ENCODE peak calls at places on chromosomes 16 and 17, in six cellular contexts. T is mammary epithelial cell, R is adrenal gland, S is bronchial epithelial cell, B is GM23338, I is AG04450. V is an unnamed sample.

GRCh38 chr17:38877130-38877851 is 7.4 kb downstream of the LASP1 start:
- DNase-seq in T (no peak), B (peak; percentile 59), R (no peak), S (no peak), I (no peak), V (no peak)

GRCh38 chr17:59534583-59534982 is 30.8 kb upstream of the DHX40 start:
- DNase-seq in B (peak; percentile 31), R (no peak), S (no peak), I (no peak), T (peak; percentile 3), V (no peak)

GRCh38 chr16:56389554-56389953 is 35.8 kb downstream of the AMFR start:
- DNase-seq in I (peak; percentile 83), S (peak; percentile 83), T (peak; percentile 75), B (no peak), R (peak; percentile 69), V (no peak)

GRCh38 chr16:88437367-88437964 is 15.6 kb upstream of the ZFPM1 start:
- DNase-seq in B (peak; percentile 92), I (no peak), R (peak; percentile 54), T (peak; percentile 36), S (peak; percentile 8), V (peak; percentile 72)

GRCh38 chr17:3669548-3669947 is 936 bp downstream of the EMC6 start:
- DNase-seq in R (no peak), S (no peak), T (no peak), I (no peak), B (no peak), V (no peak)

GRCh38 chr17:68709995-68710780 is 109.0 kb upstream of the FAM20A start:
- DNase-seq in I (no peak), S (no peak), T (no peak), R (no peak), B (no peak), V (no peak)

GRCh38 chr16:2529961-2530628 is 1.1 kb downstream of the CEMP1 start:
- DNase-seq in I (no peak), T (no peak), B (no peak), R (no peak), S (no peak), V (no peak)

GRCh38 chr17:21303441-21304065 is 19.0 kb downstream of the MAP2K3 start:
- DNase-seq in T (no peak), S (no peak), R (no peak), B (no peak), I (no peak), V (no peak)

GRCh38 chr17:80718428-80718827 is 173.8 kb downstream of the RPTOR start:
- DNase-seq in R (no peak), B (no peak), I (no peak), T (no peak), S (no peak), V (no peak)

GRCh38 chr17:37358830-37359681 is 16.7 kb upstream of the C17orf78 start:
- DNase-seq in R (peak; percentile 98), I (peak; percentile 64), S (peak; percentile 77), B (peak; percentile 98), T (peak; percentile 90), V (peak; percentile 80)
- TF ChIP-seq CTCF in R (peak; percentile 47), I (peak; percentile 22), S (no peak), B (no peak), T (no peak), V (no peak)

GRCh38 chr17:79395545-79395944 is 215.3 kb downstream of the RBFOX3 start:
- DNase-seq in T (no peak), I (no peak), B (no peak), S (no peak), R (no peak), V (no peak)
- H3K27me3 ChIP-seq in T (peaks cover 8% of the 10 kb centered on the region), I (peaks cover 27% of the 10 kb centered on the region), B (peaks cover 19% of the 10 kb centered on the region), S (peaks cover 13% of the 10 kb centered on the region), R (peaks cover 61% of the 10 kb centered on the region), V (peaks cover 35% of the 10 kb centered on the region)

DNA sequence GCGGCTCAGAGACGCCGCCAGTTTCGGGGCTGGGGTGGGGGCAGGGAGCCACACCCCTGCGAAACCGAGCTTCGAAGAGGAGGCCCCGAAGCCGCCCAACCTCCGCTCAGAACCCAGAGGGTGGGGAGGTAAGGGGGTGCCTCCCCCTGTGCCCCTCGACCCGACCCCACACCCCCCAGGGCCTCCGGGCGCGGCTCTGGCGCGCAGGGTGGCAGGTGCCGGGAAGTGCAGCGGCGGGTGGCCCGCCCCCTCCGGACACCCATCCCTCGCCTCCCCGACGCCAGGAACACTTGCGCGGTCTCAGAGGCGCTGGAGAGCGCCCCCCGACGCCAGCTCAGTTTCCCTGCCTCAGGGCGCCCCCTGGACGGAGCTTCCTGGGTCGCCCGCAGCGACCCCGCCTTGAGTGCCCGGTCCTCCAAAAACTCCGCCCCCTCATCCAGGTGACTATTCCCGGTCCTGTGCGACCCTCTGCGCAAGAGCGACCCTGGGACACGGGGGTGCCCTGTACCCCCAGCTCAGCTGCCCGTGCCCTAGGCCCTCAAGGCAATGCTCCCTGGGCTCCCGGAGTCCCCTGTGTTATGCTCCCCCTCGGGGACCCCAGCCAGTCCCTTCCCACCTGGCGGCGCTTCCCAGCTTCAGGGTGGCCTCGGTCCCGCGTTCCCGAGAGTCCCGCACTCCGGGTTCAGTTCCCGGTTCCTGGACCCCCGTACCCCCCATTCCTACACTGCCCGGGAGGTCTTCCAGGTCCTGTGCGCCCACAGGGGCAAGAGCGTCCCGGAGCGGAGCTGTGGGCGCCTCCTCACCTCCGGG is 562 bp downstream of the PPL start:
- DNase-seq in S (no peak), B (peak; percentile 82), R (no peak), T (peak; percentile 40), I (no peak), V (no peak)
- TF ChIP-seq CTCF in S (peak; percentile 50), B (peak; percentile 44), R (peak; percentile 15), T (peak; percentile 47), I (no peak), V (no peak)

GRCh38 chr16:51154271-51155171 is 3.5 kb upstream of the SALL1 start:
- DNase-seq in I (no peak), B (peak; percentile 81), R (no peak), S (no peak), T (no peak), V (no peak)
- H3K27me3 ChIP-seq in I (peaks cover 17% of the 10 kb centered on the region), B (peaks cover 75% of the 10 kb centered on the region), R (peaks cover 71% of the 10 kb centered on the region), S (peaks cover 49% of the 10 kb centered on the region), T (peaks cover 51% of the 10 kb centered on the region), V (peaks cover 78% of the 10 kb centered on the region)

GRCh38 chr17:61510237-61510636 is 58.0 kb downstream of the TBX4 start:
- DNase-seq in T (no peak), S (no peak), B (no peak), R (no peak), I (no peak), V (no peak)

GRCh38 chr17:61510991-61511390 is 58.8 kb downstream of the TBX4 start:
- DNase-seq in B (no peak), S (no peak), T (no peak), I (no peak), R (no peak), V (no peak)

GRCh38 chr17:61514491-61514890 is 62.3 kb downstream of the TBX4 start:
- DNase-seq in I (no peak), B (no peak), T (no peak), S (no peak), R (no peak), V (no peak)

GRCh38 chr17:61508912-61509311 is 56.7 kb downstream of the TBX4 start:
- DNase-seq in R (no peak), T (peak; percentile 16), I (no peak), S (peak; percentile 18), B (no peak), V (no peak)

DNA sequence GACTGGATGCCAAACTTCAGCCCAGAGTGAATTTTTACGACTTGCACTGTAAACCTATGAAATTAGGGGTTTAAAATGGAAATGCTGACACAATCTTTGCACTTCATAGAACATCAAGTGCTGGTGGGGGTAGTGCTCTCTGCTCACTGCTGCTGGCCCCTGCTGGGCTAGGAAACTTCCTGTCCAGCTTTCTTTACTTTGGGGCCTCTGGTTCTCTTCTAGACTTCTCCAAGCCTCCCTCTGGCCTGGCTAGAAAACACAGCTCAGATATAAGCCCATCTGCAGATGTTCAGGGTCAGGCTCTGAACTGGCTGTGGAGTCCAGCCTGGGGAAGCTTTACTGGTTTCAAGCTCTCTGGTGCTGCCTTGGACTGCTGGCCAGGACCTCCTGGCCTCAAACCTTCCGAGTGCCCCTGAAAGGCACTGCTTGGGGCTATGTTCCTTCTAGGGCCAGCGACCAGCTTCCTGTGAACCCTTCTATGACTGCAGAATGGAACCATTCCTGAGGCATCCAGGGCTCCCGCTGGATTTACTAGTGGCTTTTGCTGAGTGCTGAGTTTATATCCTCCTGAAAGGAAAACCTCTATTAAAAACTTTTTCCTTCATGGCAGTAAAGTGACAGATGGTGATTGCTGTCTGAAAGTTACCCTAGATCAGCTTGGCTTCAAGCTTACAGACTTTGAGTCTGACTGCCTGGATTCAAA is 59.4 kb downstream of the TBX4 start:
- DNase-seq in S (no peak), R (no peak), T (no peak), I (no peak), B (no peak), V (no peak)
- TF ChIP-seq CTCF in S (no peak), R (no peak), T (no peak), I (no peak), B (no peak), V (no peak)

V was measured in CD4-positive, alpha-beta T cell.